ENCODE peak calls at places on chromosomes 5 and 9, in eight cellular contexts. D is IMR-90, J is astrocyte of the cerebellum, F is H9, P is dorsolateral prefrontal cortex, T is psoas muscle, Z is A549, B is uterus. S is an unnamed sample.

GRCh38 chr9:113675475-113675941 is 200.6 kb upstream of the ZNF618 start:
- DNase-seq in D (peak; percentile 100), J (peak; percentile 93), F (no peak), P (no peak), T (peak; percentile 87), Z (no peak), B (peak; percentile 52), S (no peak)

GRCh38 chr9:91530829-91531228 is 107.2 kb upstream of the NFIL3 start:
- DNase-seq in D (peak; percentile 43), J (no peak), F (no peak), P (no peak), T (no peak), Z (no peak), B (no peak), S (peak; percentile 8)

GRCh38 chr5:143426437-143426991 is 23.0 kb upstream of the NR3C1 start:
- DNase-seq in D (no peak), J (no peak), F (no peak), P (no peak), T (no peak), Z (no peak), B (no peak), S (no peak)

GRCh38 chr5:65085181-65085580 is 316.5 kb downstream of the CWC27 start:
- DNase-seq in D (no peak), J (no peak), F (no peak), P (no peak), T (no peak), Z (no peak), B (no peak), S (no peak)

GRCh38 chr5:38267372-38267771 is 9.0 kb downstream of the EGFLAM start:
- DNase-seq in D (no peak), J (no peak), F (no peak), P (no peak), T (no peak), Z (no peak), B (no peak), S (no peak)

GRCh38 chr9:131837836-131838235 is 98.0 kb upstream of the RAPGEF1 start:
- DNase-seq in D (no peak), J (no peak), F (no peak), P (no peak), T (no peak), Z (no peak), B (no peak), S (no peak)

GRCh38 chr5:34669931-34670516 is 13.9 kb downstream of the RAI14 start:
- DNase-seq in D (peak; percentile 48), J (no peak), F (no peak), P (no peak), T (no peak), Z (no peak), B (no peak), S (no peak)

GRCh38 chr9:126611592-126612328 is 2.0 kb upstream of the LMX1B start:
- DNase-seq in D (peak; percentile 40), J (peak; percentile 8), F (peak; percentile 92), P (peak; percentile 69), T (peak; percentile 87), Z (peak; percentile 75), B (peak; percentile 32), S (no peak)

GRCh38 chr5:14105717-14106435 is 37.3 kb upstream of the TRIO start:
- DNase-seq in D (peak; percentile 95), J (peak; percentile 84), F (no peak), P (no peak), T (no peak), Z (peak; percentile 76), B (no peak), S (no peak)

GRCh38 chr9:14320272-14321245 is 6.6 kb upstream of the NFIB start:
- DNase-seq in D (peak; percentile 95), J (peak; percentile 99), F (no peak), P (no peak), T (no peak), Z (peak; percentile 66), B (peak; percentile 59), S (no peak)

GRCh38 chr5:67032921-67033664 is 163.5 kb downstream of the CD180 start:
- DNase-seq in D (peak; percentile 73), J (no peak), F (no peak), P (no peak), T (no peak), Z (no peak), B (no peak), S (no peak)

GRCh38 chr9:8855046-8855445 is 1055.5 kb upstream of the DMAC1 start:
- DNase-seq in D (no peak), J (no peak), F (no peak), P (no peak), T (no peak), Z (peak; percentile 17), B (no peak), S (no peak)
- TF ChIP-seq CTCF in D (no peak), J (peak; percentile 83), F (peak; percentile 62), P (peak; percentile 23), T (no peak), Z (no peak), B (no peak), S (no peak)

GRCh38 chr5:45643051-45643450 is 53.1 kb downstream of the HCN1 start:
- DNase-seq in D (no peak), J (no peak), F (no peak), P (no peak), T (no peak), Z (no peak), B (no peak), S (no peak)
- TF ChIP-seq CTCF in D (no peak), J (no peak), F (no peak), P (no peak), T (no peak), Z (no peak), B (no peak), S (no peak)

GRCh38 chr5:131264453-131265200 is 774 bp downstream of the CDC42SE2 start:
- DNase-seq in D (peak; percentile 28), J (no peak), F (peak; percentile 49), P (peak; percentile 48), T (peak; percentile 53), Z (peak; percentile 47), B (peak; percentile 20), S (no peak)

GRCh38 chr5:131268758-131269370 is 5.0 kb downstream of the CDC42SE2 start:
- DNase-seq in D (peak; percentile 52), J (no peak), F (no peak), P (no peak), T (no peak), Z (no peak), B (no peak), S (no peak)

GRCh38 chr5:131263648-131264452 is at the start of gene CDC42SE2:
- DNase-seq in D (peak; percentile 80), J (peak; percentile 44), F (peak; percentile 89), P (peak; percentile 86), T (peak; percentile 91), Z (peak; percentile 81), B (peak; percentile 79), S (peak; percentile 93)

GRCh38 chr5:131262953-131263541 is 806 bp upstream of the CDC42SE2 start:
- DNase-seq in D (no peak), J (no peak), F (no peak), P (no peak), T (no peak), Z (no peak), B (no peak), S (no peak)

DNA sequence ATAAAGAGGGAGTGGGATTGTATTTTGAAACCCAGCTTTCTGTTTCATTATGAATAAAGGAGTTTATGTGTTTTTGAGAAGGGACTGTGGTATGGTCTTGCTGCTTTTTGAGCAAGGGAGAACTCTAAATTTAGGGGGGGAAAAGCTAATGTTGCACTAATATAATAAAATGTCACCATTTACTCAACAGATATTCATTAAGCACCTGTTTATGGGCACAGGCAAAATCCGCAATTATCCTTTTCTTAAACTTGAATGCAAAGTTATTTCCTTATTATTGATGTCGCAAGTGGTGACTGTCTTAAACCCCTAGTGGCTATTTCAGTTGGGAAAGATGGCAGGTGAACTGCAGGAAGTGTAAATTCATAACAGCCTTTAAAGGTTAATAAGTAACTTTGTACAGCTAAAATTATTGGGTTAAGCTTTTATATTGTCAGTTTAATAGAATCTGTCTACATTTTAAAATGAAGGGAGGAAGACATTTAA is 1.5 kb downstream of the CDC42SE2 start:
- DNase-seq in D (peak; percentile 38), J (no peak), F (no peak), P (no peak), T (no peak), Z (peak; percentile 76), B (no peak), S (no peak)
- TF ChIP-seq CTCF in D (peak; percentile 30), J (peak; percentile 38), F (peak; percentile 47), P (no peak), T (peak; percentile 28), Z (peak; percentile 29), B (no peak), S (peak; percentile 8)

GRCh38 chr9:90142580-90142979 is 500.0 kb downstream of the DIRAS2 start:
- DNase-seq in D (peak; percentile 25), J (peak; percentile 6), F (no peak), P (no peak), T (no peak), Z (peak; percentile 48), B (peak; percentile 17), S (no peak)
- TF ChIP-seq CTCF in D (peak; percentile 52), J (peak; percentile 20), F (peak; percentile 78), P (peak; percentile 45), T (peak; percentile 67), Z (peak; percentile 55), B (no peak), S (peak; percentile 37)

GRCh38 chr9:107215381-107215780 is 67.7 kb upstream of the RAD23B start:
- DNase-seq in D (peak; percentile 47), J (peak; percentile 16), F (no peak), P (no peak), T (no peak), Z (no peak), B (no peak), S (no peak)

GRCh38 chr9:107214381-107214780 is 68.7 kb upstream of the RAD23B start:
- DNase-seq in D (no peak), J (no peak), F (no peak), P (no peak), T (no peak), Z (no peak), B (no peak), S (no peak)

GRCh38 chr9:107214915-107215314 is 68.2 kb upstream of the RAD23B start:
- DNase-seq in D (peak; percentile 26), J (no peak), F (no peak), P (no peak), T (no peak), Z (no peak), B (no peak), S (no peak)

GRCh38 chr9:107218834-107219485 is 64.1 kb upstream of the RAD23B start:
- DNase-seq in D (no peak), J (no peak), F (no peak), P (no peak), T (no peak), Z (no peak), B (no peak), S (peak; percentile 45)

DNA sequence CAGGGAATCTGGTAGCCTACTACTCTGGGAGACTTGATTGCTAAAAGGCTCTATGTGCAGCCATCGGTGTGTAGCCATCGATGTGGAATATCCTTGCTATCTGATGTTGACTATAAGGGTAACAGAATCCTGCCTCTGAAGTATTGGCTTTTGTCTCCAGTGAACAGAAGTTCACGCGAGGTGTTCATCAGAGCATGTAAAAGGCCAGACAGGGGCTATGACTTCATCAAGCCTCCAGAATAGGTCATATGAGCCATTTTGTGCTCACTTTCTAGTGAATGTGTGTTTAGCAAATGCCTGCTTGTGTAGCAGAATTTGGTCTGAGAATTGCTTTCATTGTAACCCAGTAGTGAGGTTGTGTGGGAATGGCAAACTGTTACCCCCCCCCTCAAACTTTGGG is 66.7 kb upstream of the RAD23B start:
- DNase-seq in D (no peak), J (no peak), F (no peak), P (no peak), T (no peak), Z (no peak), B (no peak), S (peak; percentile 29)
- TF ChIP-seq CTCF in D (no peak), J (no peak), F (no peak), P (no peak), T (no peak), Z (no peak), B (no peak), S (no peak)

S was measured in esophagus muscularis mucosa.